ENCODE peak calls at places on chromosomes 13 and 19, in five cellular contexts. One of them, this sample, is unnamed.

GRCh38 chr13:28850226-28850625 is 30.1 kb downstream of the MTUS2 start:
- DNase-seq in breast epithelium: no peak
- DNase-seq in A673: no peak
- DNase-seq in lower leg skin: no peak
- DNase-seq in RCC 7860: no peak
- DNase-seq in this sample: no peak

GRCh38 chr13:100529666-100530065 is 58.9 kb downstream of the GGACT start:
- DNase-seq in breast epithelium: no peak
- DNase-seq in A673: no peak
- DNase-seq in lower leg skin: no peak
- DNase-seq in RCC 7860: no peak
- DNase-seq in this sample: peak

GRCh38 chr13:80654638-80655249 is 313.8 kb upstream of the SPRY2 start:
- DNase-seq in breast epithelium: no peak
- DNase-seq in A673: no peak
- DNase-seq in lower leg skin: no peak
- DNase-seq in RCC 7860: no peak
- DNase-seq in this sample: no peak

GRCh38 chr13:29503041-29503837 is 92.2 kb downstream of the SLC7A1 start:
- DNase-seq in breast epithelium: no peak
- DNase-seq in A673: peak
- DNase-seq in lower leg skin: no peak
- DNase-seq in RCC 7860: no peak
- DNase-seq in this sample: no peak

GRCh38 chr19:42531313-42531712 is 3.0 kb upstream of the CEACAM1 start:
- DNase-seq in breast epithelium: no peak
- DNase-seq in A673: no peak
- DNase-seq in lower leg skin: peak
- DNase-seq in RCC 7860: no peak
- DNase-seq in this sample: no peak

GRCh38 chr13:43983373-43983772 is 103.7 kb downstream of the LACC1 start:
- DNase-seq in breast epithelium: no peak
- DNase-seq in A673: no peak
- DNase-seq in lower leg skin: no peak
- DNase-seq in RCC 7860: no peak
- DNase-seq in this sample: no peak

GRCh38 chr19:43501661-43502418 is 2.7 kb downstream of the PHLDB3 start:
- DNase-seq in breast epithelium: no peak
- DNase-seq in A673: no peak
- DNase-seq in lower leg skin: no peak
- DNase-seq in RCC 7860: no peak
- DNase-seq in this sample: no peak

GRCh38 chr13:26280295-26280694 is 26.4 kb downstream of the CDK8 start:
- DNase-seq in breast epithelium: no peak
- DNase-seq in A673: no peak
- DNase-seq in lower leg skin: no peak
- DNase-seq in RCC 7860: peak
- DNase-seq in this sample: no peak

GRCh38 chr19:5891938-5892771 is 11.4 kb downstream of the NDUFA11 start:
- DNase-seq in breast epithelium: no peak
- DNase-seq in A673: no peak
- DNase-seq in lower leg skin: no peak
- DNase-seq in RCC 7860: peak
- DNase-seq in this sample: no peak

GRCh38 chr19:44846455-44847143 is 502 bp downstream of the NECTIN2 start:
- DNase-seq in breast epithelium: no peak
- DNase-seq in A673: no peak
- DNase-seq in lower leg skin: peak
- DNase-seq in RCC 7860: no peak
- DNase-seq in this sample: peak

GRCh38 chr13:25177636-25178035 is 5.5 kb upstream of the AMER2 start:
- DNase-seq in breast epithelium: no peak
- DNase-seq in A673: no peak
- DNase-seq in lower leg skin: no peak
- DNase-seq in RCC 7860: no peak
- DNase-seq in this sample: no peak

GRCh38 chr13:108897955-108898354 is 268.5 kb downstream of the MYO16 start:
- DNase-seq in breast epithelium: no peak
- DNase-seq in A673: no peak
- DNase-seq in lower leg skin: no peak
- DNase-seq in RCC 7860: no peak
- DNase-seq in this sample: no peak

GRCh38 chr13:48253849-48254248 is 20.8 kb downstream of the ITM2B start:
- DNase-seq in breast epithelium: no peak
- DNase-seq in A673: no peak
- DNase-seq in lower leg skin: no peak
- DNase-seq in RCC 7860: no peak
- DNase-seq in this sample: no peak

GRCh38 chr13:51370116-51370515 is 30.6 kb downstream of the SERPINE3 start:
- DNase-seq in breast epithelium: no peak
- DNase-seq in A673: no peak
- DNase-seq in lower leg skin: no peak
- DNase-seq in RCC 7860: no peak
- DNase-seq in this sample: no peak

GRCh38 chr13:74135306-74136088 is 1.3 kb upstream of the KLF12 start:
- DNase-seq in breast epithelium: peak
- DNase-seq in A673: peak
- DNase-seq in lower leg skin: peak
- DNase-seq in RCC 7860: peak
- DNase-seq in this sample: peak

GRCh38 chr13:77774181-77774580 is 76.7 kb downstream of the SLAIN1 start:
- DNase-seq in breast epithelium: no peak
- DNase-seq in A673: no peak
- DNase-seq in lower leg skin: no peak
- DNase-seq in RCC 7860: no peak
- DNase-seq in this sample: no peak

GRCh38 chr13:41533676-41534075 is 76.3 kb downstream of the RGCC start:
- DNase-seq in breast epithelium: no peak
- DNase-seq in A673: no peak
- DNase-seq in lower leg skin: peak
- DNase-seq in RCC 7860: no peak
- DNase-seq in this sample: no peak

GRCh38 chr19:45922281-45922680 is 7.7 kb upstream of the NANOS2 start:
- DNase-seq in breast epithelium: no peak
- DNase-seq in A673: no peak
- DNase-seq in lower leg skin: no peak
- DNase-seq in RCC 7860: no peak
- DNase-seq in this sample: no peak

GRCh38 chr13:57629821-57630235 is 1.7 kb upstream of the PCDH17 start:
- DNase-seq in breast epithelium: peak
- DNase-seq in A673: peak
- DNase-seq in lower leg skin: peak
- DNase-seq in RCC 7860: no peak
- DNase-seq in this sample: peak

GRCh38 chr13:111610879-111611278 is 290.4 kb downstream of the TEX29 start:
- DNase-seq in breast epithelium: no peak
- DNase-seq in A673: no peak
- DNase-seq in lower leg skin: peak
- DNase-seq in RCC 7860: no peak
- DNase-seq in this sample: peak

GRCh38 chr19:8224394-8225145 is 15.4 kb downstream of the CERS4 start:
- DNase-seq in breast epithelium: no peak
- DNase-seq in A673: no peak
- DNase-seq in lower leg skin: peak
- DNase-seq in RCC 7860: no peak
- DNase-seq in this sample: no peak

GRCh38 chr13:23701646-23702045 is 131.4 kb downstream of the TNFRSF19 start:
- DNase-seq in breast epithelium: no peak
- DNase-seq in A673: no peak
- DNase-seq in lower leg skin: peak
- DNase-seq in RCC 7860: no peak
- DNase-seq in this sample: peak

GRCh38 chr19:11023016-11023415 is 62.2 kb downstream of the SMARCA4 start:
- DNase-seq in breast epithelium: no peak
- DNase-seq in A673: no peak
- DNase-seq in lower leg skin: no peak
- DNase-seq in RCC 7860: no peak
- DNase-seq in this sample: no peak

GRCh38 chr19:47389150-47389556 is 30.2 kb downstream of the MEIS3 start:
- DNase-seq in breast epithelium: no peak
- DNase-seq in A673: no peak
- DNase-seq in lower leg skin: no peak
- DNase-seq in RCC 7860: no peak
- DNase-seq in this sample: no peak

GRCh38 chr13:23960566-23961156 is 63.4 kb upstream of the C1QTNF9B start:
- DNase-seq in breast epithelium: no peak
- DNase-seq in A673: peak
- DNase-seq in lower leg skin: no peak
- DNase-seq in RCC 7860: peak
- DNase-seq in this sample: no peak

GRCh38 chr13:84896128-84896527 is 903.1 kb downstream of the SLITRK6 start:
- DNase-seq in breast epithelium: no peak
- DNase-seq in A673: peak
- DNase-seq in lower leg skin: no peak
- DNase-seq in RCC 7860: peak
- DNase-seq in this sample: no peak

GRCh38 chr13:113635048-113635420 is 23.0 kb downstream of the ATP4B start:
- DNase-seq in breast epithelium: peak
- DNase-seq in A673: no peak
- DNase-seq in lower leg skin: no peak
- DNase-seq in RCC 7860: no peak
- DNase-seq in this sample: no peak

GRCh38 chr13:46075811-46076210 is 23.3 kb upstream of the ZC3H13 start:
- DNase-seq in breast epithelium: no peak
- DNase-seq in A673: no peak
- DNase-seq in lower leg skin: no peak
- DNase-seq in RCC 7860: no peak
- DNase-seq in this sample: no peak

GRCh38 chr13:33186851-33187250 is 98.7 kb downstream of the STARD13 start:
- DNase-seq in breast epithelium: no peak
- DNase-seq in A673: peak
- DNase-seq in lower leg skin: no peak
- DNase-seq in RCC 7860: peak
- DNase-seq in this sample: no peak

GRCh38 chr19:35354898-35355297 is 3.4 kb upstream of the FFAR3 start:
- DNase-seq in breast epithelium: peak
- DNase-seq in A673: no peak
- DNase-seq in lower leg skin: peak
- DNase-seq in RCC 7860: no peak
- DNase-seq in this sample: no peak

GRCh38 chr19:18328340-18329034 is 5.6 kb upstream of the LSM4 start:
- DNase-seq in breast epithelium: peak
- DNase-seq in A673: peak
- DNase-seq in lower leg skin: peak
- DNase-seq in RCC 7860: peak
- DNase-seq in this sample: peak

GRCh38 chr19:44602071-44602470 is 11.3 kb upstream of the IGSF23 start:
- DNase-seq in breast epithelium: no peak
- DNase-seq in A673: no peak
- DNase-seq in lower leg skin: no peak
- DNase-seq in RCC 7860: no peak
- DNase-seq in this sample: no peak

GRCh38 chr19:12783226-12783848 is 7.9 kb upstream of the JUNB start:
- DNase-seq in breast epithelium: no peak
- DNase-seq in A673: no peak
- DNase-seq in lower leg skin: no peak
- DNase-seq in RCC 7860: no peak
- DNase-seq in this sample: no peak

GRCh38 chr19:2529473-2529918 is 53.6 kb downstream of the GADD45B start:
- DNase-seq in breast epithelium: no peak
- DNase-seq in A673: no peak
- DNase-seq in lower leg skin: no peak
- DNase-seq in RCC 7860: peak
- DNase-seq in this sample: no peak

GRCh38 chr13:109207618-109208017 is 578.2 kb downstream of the MYO16 start:
- DNase-seq in breast epithelium: no peak
- DNase-seq in A673: peak
- DNase-seq in lower leg skin: no peak
- DNase-seq in RCC 7860: no peak
- DNase-seq in this sample: no peak

GRCh38 chr19:52028780-52029123 is 573 bp upstream of the ZNF614 start:
- DNase-seq in breast epithelium: no peak
- DNase-seq in A673: no peak
- DNase-seq in lower leg skin: no peak
- DNase-seq in RCC 7860: no peak
- DNase-seq in this sample: no peak

GRCh38 chr19:57720878-57721277 is 6.5 kb downstream of the ZNF671 start:
- DNase-seq in breast epithelium: no peak
- DNase-seq in A673: no peak
- DNase-seq in lower leg skin: peak
- DNase-seq in RCC 7860: no peak
- DNase-seq in this sample: no peak

GRCh38 chr19:28960986-28961705 is 251.8 kb downstream of the UQCRFS1 start:
- DNase-seq in breast epithelium: no peak
- DNase-seq in A673: no peak
- DNase-seq in lower leg skin: no peak
- DNase-seq in RCC 7860: peak
- DNase-seq in this sample: no peak